ENCODE peak calls at places on chromosomes 3 and 15, in six cellular contexts. L, O, J, F, I and T are unnamed samples.

GRCh38 chr3:154275965-154276364 is 48.3 kb downstream of the DHX36 start:
- DNase-seq in J (no peak), O (no peak), I (no peak), F (no peak), L (no peak), T (no peak)

GRCh38 chr3:193744048-193744821 is 151.2 kb downstream of the OPA1 start:
- DNase-seq in J (peak), I (peak), F (peak), O (no peak), L (no peak), T (peak)

GRCh38 chr15:41806291-41807181 is 21.4 kb upstream of the JMJD7 start:
- DNase-seq in O (no peak), F (peak), I (no peak), J (no peak), L (no peak), T (peak)

GRCh38 chr3:182618085-182618732 is 175.1 kb upstream of the ATP11B start:
- DNase-seq in F (peak), I (no peak), J (peak), O (peak), L (no peak), T (peak)

GRCh38 chr15:52069559-52069958 is 43.0 kb downstream of the BCL2L10 start:
- DNase-seq in O (no peak), L (no peak), F (peak), I (no peak), J (no peak), T (peak)

GRCh38 chr3:132522353-132522752 is 74.7 kb upstream of the ACKR4 start:
- DNase-seq in O (no peak), L (no peak), F (no peak), J (no peak), I (no peak), T (no peak)

GRCh38 chr3:187368765-187369450 is 723 bp downstream of the RTP4 start:
- DNase-seq in F (peak), O (no peak), J (no peak), L (no peak), I (no peak), T (peak)

GRCh38 chr3:147360936-147361670 is 45.2 kb downstream of the ZIC4 start:
- DNase-seq in F (no peak), I (no peak), L (peak), J (no peak), O (no peak), T (no peak)

GRCh38 chr15:39000008-39000734 is 435.6 kb upstream of the RASGRP1 start:
- DNase-seq in J (no peak), I (no peak), O (no peak), F (no peak), L (no peak), T (no peak)

GRCh38 chr3:63914312-63914711 is 2.1 kb upstream of the SCAANT1 start:
- DNase-seq in F (peak), O (no peak), J (no peak), I (no peak), L (no peak), T (peak)

GRCh38 chr15:66327736-66328135 is 28.7 kb downstream of the TIPIN start:
- DNase-seq in L (no peak), J (no peak), O (no peak), F (no peak), I (no peak), T (no peak)

GRCh38 chr3:166123088-166123487 is 285.9 kb upstream of the BCHE start:
- DNase-seq in F (no peak), L (no peak), O (no peak), I (no peak), J (no peak), T (peak)

GRCh38 chr3:11482024-11482423 is 161.7 kb downstream of the VGLL4 start:
- DNase-seq in F (no peak), O (no peak), I (no peak), J (peak), L (no peak), T (no peak)